ENCODE peak calls at places on chromosomes 5 and 9, in six cellular contexts. E is GM23248; R is Calu3; Y is fibroblast of gingiva; N is activated CD8-positive, alpha-beta memory T cell treated with anti-CD3 and anti-CD28 coated beads for 4 hours; T is stimulated activated effector memory CD8-positive, alpha-beta T cell treated with anti-CD3 and anti-CD28 coated beads, Interleukin-12 subunit alpha, Interleukin-12 subunit beta, amount 100 ng/mL, for 72 hours. O is an unnamed sample.

GRCh38 chr5:10553476-10553875 is 10.4 kb upstream of the ANKRD33B start:
- DNase-seq in T (no peak), N (no peak), E (no peak), Y (no peak), R (no peak), O (no peak)

GRCh38 chr9:16458696-16459420 is 411.6 kb downstream of the BNC2 start:
- DNase-seq in Y (no peak), E (peak; percentile 30), N (no peak), R (no peak), T (no peak), O (peak; percentile 12)

GRCh38 chr5:146751781-146752401 is 126.7 kb downstream of the PPP2R2B start:
- DNase-seq in T (peak; percentile 78), Y (no peak), E (no peak), N (peak; percentile 20), R (no peak), O (no peak)

GRCh38 chr5:39498247-39498952 is 73.6 kb upstream of the DAB2 start:
- DNase-seq in Y (no peak), R (no peak), N (no peak), T (no peak), E (peak; percentile 38), O (no peak)

GRCh38 chr5:139774980-139775654 is 20.5 kb upstream of the PSD2 start:
- DNase-seq in Y (peak; percentile 33), N (peak; percentile 62), T (peak; percentile 96), E (peak; percentile 78), R (peak; percentile 92), O (peak; percentile 78)

GRCh38 chr9:20989923-20990341 is 41.5 kb downstream of the HACD4 start:
- DNase-seq in T (no peak), N (no peak), E (no peak), R (no peak), Y (no peak), O (no peak)

GRCh38 chr5:150189728-150190502 is at the start of gene SLC6A7:
- DNase-seq in R (no peak), T (no peak), E (peak; percentile 34), N (no peak), Y (no peak), O (no peak)

GRCh38 chr9:35937227-35937626 is 20.7 kb downstream of the OR2S2 start:
- DNase-seq in E (no peak), R (no peak), N (no peak), Y (peak; percentile 22), T (no peak), O (no peak)

GRCh38 chr5:135890867-135891266 is 4.8 kb downstream of the IL9 start:
- DNase-seq in E (no peak), R (no peak), T (peak; percentile 88), N (no peak), Y (no peak), O (peak; percentile 45)

GRCh38 chr5:134086943-134087305 is 27.6 kb upstream of the TCF7 start:
- DNase-seq in T (no peak), N (peak; percentile 51), R (no peak), Y (no peak), E (no peak), O (no peak)

GRCh38 chr5:118984602-118985001 is 3.7 kb downstream of the DTWD2 start:
- DNase-seq in N (no peak), Y (no peak), E (peak; percentile 67), R (no peak), T (no peak), O (peak; percentile 19)

GRCh38 chr5:145752534-145752933 is 82.6 kb downstream of the PRELID2 start:
- DNase-seq in R (no peak), Y (no peak), E (no peak), T (no peak), N (no peak), O (peak; percentile 38)

GRCh38 chr9:89813482-89813881 is 208.7 kb downstream of the GADD45G start:
- DNase-seq in Y (no peak), E (no peak), N (no peak), R (no peak), T (no peak), O (no peak)

GRCh38 chr9:88996046-88997005 is 5.1 kb downstream of the S1PR3 start:
- DNase-seq in T (no peak), Y (no peak), R (no peak), E (no peak), N (no peak), O (no peak)